ENCODE peak calls at places on chromosomes 3 and 15, in seven cellular contexts. One of them, this sample, is unnamed.

GRCh38 chr3:150739200-150739863 is 23.6 kb downstream of the SIAH2 start:
- DNase-seq in effector memory CD4-positive, alpha-beta T cell: no peak
- DNase-seq in brain microvascular endothelial cell: no peak
- DNase-seq in fibroblast of mammary gland: no peak
- DNase-seq in GM12865: peak
- DNase-seq in tibial nerve: no peak
- DNase-seq in MG63: no peak
- DNase-seq in this sample: no peak

GRCh38 chr3:4746241-4746958 is 232.8 kb upstream of the BHLHE40 start:
- DNase-seq in effector memory CD4-positive, alpha-beta T cell: no peak
- DNase-seq in GM12865: no peak
- DNase-seq in tibial nerve: no peak
- DNase-seq in MG63: peak
- DNase-seq in brain microvascular endothelial cell: peak
- DNase-seq in fibroblast of mammary gland: peak
- DNase-seq in this sample: no peak

GRCh38 chr3:110749006-110749405 is 322.6 kb upstream of the NECTIN3 start:
- DNase-seq in tibial nerve: no peak
- DNase-seq in MG63: no peak
- DNase-seq in brain microvascular endothelial cell: no peak
- DNase-seq in GM12865: no peak
- DNase-seq in effector memory CD4-positive, alpha-beta T cell: no peak
- DNase-seq in fibroblast of mammary gland: no peak
- DNase-seq in this sample: no peak

GRCh38 chr15:41892621-41893421 is 1.0 kb downstream of the SPTBN5 start:
- DNase-seq in effector memory CD4-positive, alpha-beta T cell: peak
- DNase-seq in tibial nerve: no peak
- DNase-seq in MG63: no peak
- DNase-seq in GM12865: no peak
- DNase-seq in brain microvascular endothelial cell: no peak
- DNase-seq in fibroblast of mammary gland: no peak
- DNase-seq in this sample: no peak

GRCh38 chr3:149808209-149808829 is 4.7 kb upstream of the RNF13 start:
- DNase-seq in brain microvascular endothelial cell: peak
- DNase-seq in tibial nerve: peak
- DNase-seq in effector memory CD4-positive, alpha-beta T cell: no peak
- DNase-seq in fibroblast of mammary gland: peak
- DNase-seq in GM12865: peak
- DNase-seq in MG63: peak
- DNase-seq in this sample: peak

GRCh38 chr15:62894322-62895085 is 148.0 kb upstream of the TPM1 start:
- DNase-seq in tibial nerve: no peak
- DNase-seq in MG63: no peak
- DNase-seq in effector memory CD4-positive, alpha-beta T cell: no peak
- DNase-seq in GM12865: no peak
- DNase-seq in fibroblast of mammary gland: peak
- DNase-seq in brain microvascular endothelial cell: peak
- DNase-seq in this sample: no peak

GRCh38 chr15:76335129-76335850 is 1.3 kb upstream of the ISL2 start:
- DNase-seq in MG63: no peak
- DNase-seq in GM12865: peak
- DNase-seq in fibroblast of mammary gland: no peak
- DNase-seq in brain microvascular endothelial cell: no peak
- DNase-seq in tibial nerve: no peak
- DNase-seq in effector memory CD4-positive, alpha-beta T cell: no peak
- DNase-seq in this sample: no peak

GRCh38 chr3:33273628-33274027 is 3.6 kb upstream of the FBXL2 start:
- DNase-seq in fibroblast of mammary gland: no peak
- DNase-seq in MG63: no peak
- DNase-seq in tibial nerve: no peak
- DNase-seq in GM12865: no peak
- DNase-seq in effector memory CD4-positive, alpha-beta T cell: no peak
- DNase-seq in brain microvascular endothelial cell: no peak
- DNase-seq in this sample: no peak

DNA sequence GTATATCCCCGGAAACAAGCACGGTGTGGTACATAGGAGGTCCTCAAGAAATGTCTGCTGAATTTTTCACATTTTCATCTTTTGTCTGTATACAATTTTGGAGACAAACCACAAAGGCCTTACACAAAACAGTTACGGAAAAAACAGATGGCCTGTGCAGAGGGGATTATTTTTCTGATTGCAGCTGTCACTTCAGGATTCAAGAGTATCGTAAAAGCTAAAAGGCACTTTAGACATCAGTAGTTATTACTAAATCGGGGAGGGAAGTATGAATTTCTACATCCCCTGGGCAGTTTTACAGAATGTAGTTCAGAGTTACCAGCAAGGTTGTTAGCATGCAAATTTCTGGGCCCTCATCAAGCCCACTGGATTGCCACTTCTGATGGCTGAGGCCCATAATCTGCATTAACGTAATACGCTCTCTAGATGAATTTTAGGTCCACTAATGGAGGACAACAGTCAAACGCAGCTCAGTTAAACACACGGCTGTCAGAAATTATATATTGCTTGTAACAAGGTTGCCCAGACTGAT is 1.2 kb downstream of the RIOX2 start:
- DNase-seq in brain microvascular endothelial cell: no peak
- DNase-seq in MG63: no peak
- DNase-seq in effector memory CD4-positive, alpha-beta T cell: no peak
- DNase-seq in fibroblast of mammary gland: no peak
- DNase-seq in GM12865: peak
- DNase-seq in tibial nerve: no peak
- DNase-seq in this sample: no peak
- H3K4me3 ChIP-seq in brain microvascular endothelial cell: peak
- H3K4me3 ChIP-seq in MG63: peak
- H3K4me3 ChIP-seq in effector memory CD4-positive, alpha-beta T cell: peak
- H3K4me3 ChIP-seq in fibroblast of mammary gland: peak
- H3K4me3 ChIP-seq in GM12865: peak
- H3K4me3 ChIP-seq in tibial nerve: peak
- H3K4me3 ChIP-seq in this sample: peak

GRCh38 chr3:60013241-60013640 is 963.4 kb upstream of the CFAP20DC start:
- DNase-seq in effector memory CD4-positive, alpha-beta T cell: no peak
- DNase-seq in MG63: no peak
- DNase-seq in brain microvascular endothelial cell: no peak
- DNase-seq in tibial nerve: no peak
- DNase-seq in GM12865: no peak
- DNase-seq in fibroblast of mammary gland: peak
- DNase-seq in this sample: no peak
- H3K4me3 ChIP-seq in effector memory CD4-positive, alpha-beta T cell: no peak
- H3K4me3 ChIP-seq in MG63: no peak
- H3K4me3 ChIP-seq in brain microvascular endothelial cell: no peak
- H3K4me3 ChIP-seq in tibial nerve: no peak
- H3K4me3 ChIP-seq in GM12865: no peak
- H3K4me3 ChIP-seq in fibroblast of mammary gland: no peak
- H3K4me3 ChIP-seq in this sample: no peak

GRCh38 chr15:100201376-100202280 is 140.1 kb downstream of the ADAMTS17 start:
- DNase-seq in fibroblast of mammary gland: no peak
- DNase-seq in tibial nerve: no peak
- DNase-seq in brain microvascular endothelial cell: no peak
- DNase-seq in effector memory CD4-positive, alpha-beta T cell: no peak
- DNase-seq in GM12865: peak
- DNase-seq in MG63: no peak
- DNase-seq in this sample: peak
- H3K4me3 ChIP-seq in fibroblast of mammary gland: no peak
- H3K4me3 ChIP-seq in tibial nerve: no peak
- H3K4me3 ChIP-seq in brain microvascular endothelial cell: no peak
- H3K4me3 ChIP-seq in effector memory CD4-positive, alpha-beta T cell: no peak
- H3K4me3 ChIP-seq in GM12865: no peak
- H3K4me3 ChIP-seq in MG63: no peak
- H3K4me3 ChIP-seq in this sample: no peak

DNA sequence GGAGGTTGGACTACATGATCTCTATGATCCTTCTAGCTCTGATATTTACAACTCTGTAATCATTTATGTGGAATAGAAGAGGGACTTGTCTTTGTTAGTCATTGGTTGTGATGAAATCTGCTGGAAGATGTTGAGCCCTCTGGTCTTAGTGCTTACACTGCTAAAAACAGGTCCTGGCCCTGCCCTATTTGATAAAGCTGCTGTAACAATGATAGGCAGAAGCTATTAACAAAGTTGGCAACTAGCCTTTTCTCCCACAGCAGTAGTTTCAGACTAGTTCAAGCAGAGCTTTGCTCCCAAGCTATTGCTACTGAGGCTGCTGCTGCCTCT is 139.9 kb downstream of the RBPMS2 start:
- DNase-seq in GM12865: peak
- DNase-seq in tibial nerve: peak
- DNase-seq in MG63: no peak
- DNase-seq in brain microvascular endothelial cell: peak
- DNase-seq in fibroblast of mammary gland: peak
- DNase-seq in effector memory CD4-positive, alpha-beta T cell: no peak
- DNase-seq in this sample: peak
- H3K4me3 ChIP-seq in GM12865: no peak
- H3K4me3 ChIP-seq in tibial nerve: no peak
- H3K4me3 ChIP-seq in MG63: no peak
- H3K4me3 ChIP-seq in brain microvascular endothelial cell: no peak
- H3K4me3 ChIP-seq in fibroblast of mammary gland: no peak
- H3K4me3 ChIP-seq in effector memory CD4-positive, alpha-beta T cell: no peak
- H3K4me3 ChIP-seq in this sample: no peak

GRCh38 chr15:22978691-22979068 is 1.5 kb downstream of the CYFIP1 start:
- DNase-seq in tibial nerve: no peak
- DNase-seq in MG63: no peak
- DNase-seq in fibroblast of mammary gland: no peak
- DNase-seq in effector memory CD4-positive, alpha-beta T cell: no peak
- DNase-seq in brain microvascular endothelial cell: no peak
- DNase-seq in GM12865: no peak
- DNase-seq in this sample: no peak
- H3K4me3 ChIP-seq in tibial nerve: peak
- H3K4me3 ChIP-seq in MG63: peak
- H3K4me3 ChIP-seq in fibroblast of mammary gland: peak
- H3K4me3 ChIP-seq in effector memory CD4-positive, alpha-beta T cell: peak
- H3K4me3 ChIP-seq in brain microvascular endothelial cell: peak
- H3K4me3 ChIP-seq in GM12865: peak
- H3K4me3 ChIP-seq in this sample: peak

DNA sequence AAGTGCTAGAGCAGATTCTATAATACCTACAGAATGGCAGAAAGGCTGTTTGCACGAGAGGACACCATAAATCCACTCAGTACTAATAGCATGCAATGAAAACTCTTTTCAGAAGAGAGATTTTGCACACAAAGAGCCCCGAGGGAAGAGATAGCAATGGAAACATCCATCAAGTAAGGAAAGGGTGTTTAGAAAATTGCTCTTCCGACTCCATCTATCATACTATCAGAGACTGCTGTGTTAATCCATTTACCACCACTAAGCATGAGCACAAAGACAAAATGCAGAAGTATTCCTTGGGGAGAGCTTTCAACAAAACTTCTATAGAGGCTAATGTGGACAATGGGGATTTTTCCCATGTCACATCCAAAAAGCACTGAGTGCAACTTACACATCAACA is 72.1 kb upstream of the PLAAT1 start:
- DNase-seq in effector memory CD4-positive, alpha-beta T cell: no peak
- DNase-seq in GM12865: no peak
- DNase-seq in brain microvascular endothelial cell: no peak
- DNase-seq in MG63: no peak
- DNase-seq in fibroblast of mammary gland: no peak
- DNase-seq in tibial nerve: no peak
- DNase-seq in this sample: no peak
- H3K4me3 ChIP-seq in effector memory CD4-positive, alpha-beta T cell: no peak
- H3K4me3 ChIP-seq in GM12865: no peak
- H3K4me3 ChIP-seq in brain microvascular endothelial cell: no peak
- H3K4me3 ChIP-seq in MG63: no peak
- H3K4me3 ChIP-seq in fibroblast of mammary gland: no peak
- H3K4me3 ChIP-seq in tibial nerve: no peak
- H3K4me3 ChIP-seq in this sample: no peak